ENCODE peak calls at places on chromosomes 6 and 20, in nine cellular contexts. Q, L, S, G, P, K, Y, W and A are unnamed samples.

GRCh38 chr6:118581489-118581959 is 33.4 kb downstream of the PLN start:
- DNase-seq in P (no peak), Q (no peak), Y (peak), W (no peak), G (no peak), S (peak), K (peak), L (peak), A (no peak)

GRCh38 chr20:58485326-58485725 is 29.9 kb downstream of the APCDD1L start:
- DNase-seq in L (no peak), G (no peak), K (no peak), Q (no peak), W (no peak), S (no peak), P (no peak), Y (no peak), A (no peak)

GRCh38 chr20:63651942-63652191 is 1.4 kb downstream of the STMN3 start:
- DNase-seq in Y (no peak), W (peak), S (no peak), G (no peak), Q (no peak), L (no peak), P (no peak), K (no peak), A (no peak)

GRCh38 chr6:134317471-134318131 is at the start of gene SGK1:
- DNase-seq in L (peak), G (peak), Q (peak), S (peak), W (no peak), Y (peak), K (peak), P (no peak), A (peak)

GRCh38 chr6:296151-297122 is 4.2 kb downstream of the DUSP22 start:
- DNase-seq in K (no peak), P (no peak), Q (no peak), W (peak), Y (no peak), L (peak), G (no peak), S (peak), A (peak)

GRCh38 chr6:158647501-158647900 is 2.4 kb upstream of the SYTL3 start:
- DNase-seq in Q (no peak), W (no peak), P (no peak), L (no peak), Y (peak), S (no peak), K (no peak), G (no peak), A (no peak)

GRCh38 chr6:139438775-139439174 is 64.3 kb upstream of the CITED2 start:
- DNase-seq in P (no peak), S (no peak), Y (no peak), L (no peak), Q (no peak), W (no peak), G (no peak), K (no peak), A (no peak)

GRCh38 chr20:49285233-49285668 is 7.4 kb upstream of the ZNFX1 start:
- DNase-seq in G (no peak), K (no peak), Y (peak), S (no peak), W (no peak), Q (no peak), P (no peak), L (no peak), A (no peak)

GRCh38 chr6:48074368-48074767 is 36.6 kb downstream of the PTCHD4 start:
- DNase-seq in P (no peak), G (no peak), L (no peak), W (no peak), Y (no peak), Q (no peak), S (peak), K (no peak), A (no peak)

GRCh38 chr6:53483423-53484353 is 61.2 kb downstream of the GCLC start:
- DNase-seq in Q (no peak), P (no peak), K (no peak), G (no peak), Y (peak), W (no peak), S (peak), L (no peak), A (no peak)

GRCh38 chr20:58308680-58309527 is 611 bp upstream of the RAB22A start:
- DNase-seq in G (no peak), S (peak), Q (peak), P (no peak), K (no peak), W (peak), Y (peak), L (no peak), A (peak)

GRCh38 chr20:64168381-64169088 is 4.3 kb downstream of the MYT1 start:
- DNase-seq in W (no peak), G (no peak), L (no peak), K (peak), P (no peak), Y (no peak), S (no peak), Q (no peak), A (no peak)

GRCh38 chr6:98828991-98829411 is 5.4 kb upstream of the POU3F2 start:
- DNase-seq in P (no peak), Y (no peak), S (no peak), L (no peak), K (no peak), G (no peak), W (no peak), Q (no peak), A (no peak)

GRCh38 chr6:80338201-80338836 is 231.8 kb downstream of the BCKDHB start:
- DNase-seq in P (peak), G (peak), W (peak), L (peak), Y (peak), Q (peak), K (no peak), S (peak), A (peak)

GRCh38 chr6:42260424-42260888 is 42.8 kb upstream of the MRPS10 start:
- DNase-seq in Y (no peak), G (no peak), L (no peak), S (no peak), P (no peak), K (no peak), W (no peak), Q (no peak), A (no peak)

GRCh38 chr6:20875369-20875963 is 341.2 kb downstream of the CDKAL1 start:
- DNase-seq in G (no peak), K (no peak), S (peak), Y (peak), P (no peak), L (peak), Q (peak), W (no peak), A (no peak)

GRCh38 chr6:5059036-5059896 is 25.9 kb upstream of the PPP1R3G start:
- DNase-seq in Y (no peak), Q (no peak), L (no peak), S (no peak), K (no peak), W (no peak), P (no peak), G (no peak), A (no peak)